ENCODE peak calls at places on chromosomes 6 and 20, in seven cellular contexts. V, A, X, Z, W, D and B are unnamed samples.
A peak's percentile ranks its signal among the peaks of the same experiment; 100 is the strongest.

GRCh38 chr6:34235605-34236422 is 859 bp upstream of the HMGA1 start:
- DNase-seq in X (peak; percentile 80), W (peak; percentile 92), A (no peak), V (peak; percentile 55), Z (peak; percentile 62), D (peak; percentile 95), B (peak; percentile 34)

GRCh38 chr6:106847116-106847515 is 127.4 kb downstream of the CD24 start:
- DNase-seq in Z (no peak), A (no peak), W (no peak), V (no peak), D (no peak), X (no peak), B (no peak)

GRCh38 chr6:126773122-126773805 is 345.2 kb upstream of the RSPO3 start:
- DNase-seq in D (no peak), Z (no peak), W (no peak), A (no peak), V (no peak), X (peak; percentile 27), B (peak; percentile 18)

GRCh38 chr20:52060794-52061714 is 130.5 kb downstream of the ZFP64 start:
- DNase-seq in D (peak; percentile 84), X (peak; percentile 59), Z (no peak), V (no peak), A (no peak), W (no peak), B (peak; percentile 40)

GRCh38 chr6:22668717-22669116 is 99.4 kb downstream of the HDGFL1 start:
- DNase-seq in A (no peak), X (no peak), V (no peak), Z (no peak), W (no peak), D (no peak), B (no peak)

GRCh38 chr20:9409981-9410380 is 104.4 kb upstream of the LAMP5 start:
- DNase-seq in D (peak; percentile 68), W (peak; percentile 94), Z (no peak), X (peak; percentile 39), V (no peak), A (no peak), B (no peak)

GRCh38 chr20:42957014-42957694 is 232.6 kb downstream of the PTPRT start:
- DNase-seq in W (no peak), X (no peak), Z (no peak), A (no peak), V (no peak), D (no peak), B (no peak)

GRCh38 chr6:129936329-129937165 is 75.4 kb upstream of the TMEM244 start:
- DNase-seq in X (peak; percentile 77), Z (no peak), V (no peak), W (peak; percentile 60), A (no peak), D (peak; percentile 77), B (peak; percentile 69)

GRCh38 chr6:142440603-142441293 is 138.9 kb downstream of the ADGRG6 start:
- DNase-seq in A (no peak), V (no peak), W (no peak), Z (no peak), D (no peak), X (no peak), B (no peak)

GRCh38 chr20:36240076-36240475 is 3.8 kb downstream of the AAR2 start:
- DNase-seq in A (no peak), V (no peak), W (no peak), X (no peak), Z (no peak), D (no peak), B (no peak)

GRCh38 chr6:7243188-7243942 is 69.6 kb downstream of the SSR1 start:
- DNase-seq in X (peak; percentile 75), Z (no peak), V (no peak), W (peak; percentile 64), A (no peak), D (peak; percentile 82), B (peak; percentile 65)

GRCh38 chr6:33513213-33513612 is 58.8 kb downstream of the ZBTB9 start:
- DNase-seq in D (no peak), A (no peak), V (no peak), Z (no peak), X (no peak), W (no peak), B (no peak)

GRCh38 chr6:7914991-7915789 is 4.6 kb upstream of the TXNDC5 start:
- DNase-seq in Z (peak; percentile 60), V (no peak), X (peak; percentile 98), A (no peak), W (peak; percentile 37), D (no peak), B (no peak)

GRCh38 chr6:135393289-135393688 is 104.3 kb downstream of the AHI1 start:
- DNase-seq in V (no peak), X (peak; percentile 6), Z (no peak), D (no peak), A (no peak), W (no peak), B (no peak)

GRCh38 chr6:4607026-4607704 is 169.0 kb upstream of the CDYL start:
- DNase-seq in W (peak; percentile 89), X (peak; percentile 63), Z (peak; percentile 29), D (peak; percentile 87), V (no peak), A (no peak), B (peak; percentile 21)

GRCh38 chr6:152941746-152942145 is 41.1 kb downstream of the FBXO5 start:
- DNase-seq in V (no peak), Z (no peak), W (no peak), A (no peak), D (peak; percentile 61), X (no peak), B (no peak)

DNA sequence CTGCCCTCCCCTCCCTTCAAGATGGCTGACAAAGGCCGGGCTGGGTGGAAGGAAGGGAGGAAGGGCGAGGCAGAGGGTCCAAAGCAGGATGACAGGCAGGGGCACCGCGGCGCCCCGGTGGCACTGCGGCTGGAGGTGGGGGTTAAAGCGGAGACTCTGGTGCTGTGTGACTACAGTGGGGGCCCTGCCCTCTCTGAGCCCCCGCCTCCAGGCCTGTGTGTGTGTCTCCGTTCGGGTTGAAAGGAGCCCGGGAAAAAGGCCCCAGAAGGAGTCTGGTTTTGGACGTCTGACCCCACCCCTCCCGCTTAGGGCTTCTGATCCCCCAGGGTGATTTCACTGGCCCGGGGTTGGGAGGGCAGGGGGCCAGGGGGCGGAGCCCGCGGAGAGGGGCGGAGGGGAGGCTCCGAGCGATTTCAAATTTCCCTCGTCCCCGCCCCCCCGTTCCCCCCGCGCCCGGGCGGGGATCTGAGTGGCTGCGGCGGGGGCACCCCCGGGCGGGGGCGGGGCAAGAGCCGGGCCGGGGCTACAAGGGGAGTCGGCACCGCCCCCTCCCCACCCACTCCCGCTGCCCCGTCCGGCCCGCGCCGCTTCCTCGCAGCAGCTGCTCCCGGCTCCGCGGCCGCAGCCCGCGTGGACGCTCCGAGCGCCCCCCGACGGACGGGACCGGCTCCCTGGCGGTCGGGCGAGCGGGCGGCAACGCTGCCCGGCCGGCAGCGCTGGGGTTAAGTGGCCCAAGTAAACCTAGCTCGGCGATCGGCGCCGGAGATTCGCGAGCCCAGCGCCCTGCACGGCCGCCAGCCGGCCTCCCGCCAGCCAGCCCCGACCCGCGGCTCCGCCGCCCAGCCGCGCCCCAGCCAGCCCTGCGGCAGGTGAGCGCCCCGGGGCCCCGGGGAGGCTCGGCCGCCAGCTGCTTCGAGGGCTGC is at the start of gene DNMT3B:
- DNase-seq in X (peak; percentile 81), V (peak; percentile 87), W (peak; percentile 73), A (no peak), D (peak; percentile 88), Z (peak; percentile 82), B (peak; percentile 90)
- H3K27ac ChIP-seq in X (no peak within 1 kb of the TSS), V (peak within 1 kb of the TSS; percentile 55), W (peak within 1 kb of the TSS; percentile 44), A (no peak within 1 kb of the TSS), D (peak within 1 kb of the TSS; percentile 31), Z (peak within 1 kb of the TSS; percentile 42), B (peak within 1 kb of the TSS; percentile 30)

GRCh38 chr6:3159805-3160781 is 2.7 kb upstream of the TUBB2A start:
- DNase-seq in X (peak; percentile 38), W (no peak), V (peak; percentile 89), D (peak; percentile 49), A (no peak), Z (no peak), B (peak; percentile 33)
- H3K27ac ChIP-seq in X (no peak overlapping the region), W (no peak overlapping the region), V (peak overlapping the region; percentile 82), D (no peak overlapping the region), A (peak overlapping the region; percentile 23), Z (peak overlapping the region; percentile 40), B (no peak overlapping the region)

DNA sequence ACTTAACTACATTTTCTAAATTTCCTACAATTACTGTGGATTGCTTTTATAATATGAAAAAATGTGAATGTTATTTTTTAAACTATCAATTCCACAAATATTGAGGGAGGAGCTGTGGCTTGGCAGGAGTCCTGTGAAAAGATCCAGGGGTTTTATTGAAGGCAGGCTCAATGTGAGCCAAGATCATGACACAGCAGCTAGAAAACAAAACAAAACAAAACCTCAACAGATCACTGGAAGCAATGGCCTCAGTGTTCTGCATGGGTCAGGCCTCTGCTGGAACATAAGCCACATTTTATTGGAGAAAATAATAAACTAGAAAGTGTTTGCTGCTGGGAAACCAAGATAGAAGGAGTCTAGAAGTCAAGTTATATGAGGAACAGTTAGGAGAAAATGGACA is 19.4 kb upstream of the RCAN2 start:
- DNase-seq in X (peak; percentile 46), A (no peak), V (no peak), Z (no peak), D (peak; percentile 23), W (no peak), B (peak; percentile 64)
- H3K27ac ChIP-seq in X (no peak overlapping the region), A (peak overlapping the region; percentile 81), V (peak overlapping the region; percentile 43), Z (peak overlapping the region; percentile 80), D (no peak overlapping the region), W (no peak overlapping the region), B (peak overlapping the region; percentile 71)

GRCh38 chr6:36235309-36235708 is 34.6 kb upstream of the PNPLA1 start:
- DNase-seq in Z (no peak), X (no peak), A (no peak), W (no peak), V (no peak), D (no peak), B (peak; percentile 40)

GRCh38 chr6:36239710-36240256 is 30.1 kb upstream of the PNPLA1 start:
- DNase-seq in Z (no peak), V (no peak), D (no peak), A (no peak), X (no peak), W (no peak), B (no peak)

GRCh38 chr6:36230376-36230775 is 33.8 kb downstream of the BRPF3 start:
- DNase-seq in A (no peak), D (no peak), Z (no peak), V (no peak), W (no peak), X (no peak), B (no peak)

GRCh38 chr6:36232172-36232571 is 35.6 kb downstream of the BRPF3 start:
- DNase-seq in A (no peak), V (no peak), W (no peak), D (no peak), Z (no peak), X (no peak), B (no peak)

DNA sequence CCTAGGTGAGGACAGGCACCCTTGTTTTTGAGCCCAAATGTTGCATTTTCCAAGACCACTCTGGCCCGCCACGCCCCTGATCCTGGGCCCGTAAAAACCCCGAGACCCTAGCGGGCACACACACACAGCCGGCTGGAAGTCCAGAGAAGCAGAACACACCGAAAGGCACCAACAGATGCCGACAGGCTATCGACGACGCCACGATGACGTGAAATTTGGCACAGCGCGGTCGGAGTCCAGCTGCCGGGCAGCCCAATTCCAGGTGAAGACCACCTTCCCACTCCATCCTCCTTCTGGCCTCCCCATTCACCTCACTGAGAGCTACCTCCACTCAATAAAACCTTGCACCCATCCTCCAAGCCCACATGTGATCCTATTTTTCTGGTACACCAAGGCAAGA is 34.0 kb upstream of the PNPLA1 start:
- DNase-seq in A (no peak), W (no peak), V (no peak), D (no peak), Z (no peak), X (no peak), B (no peak)
- H3K27ac ChIP-seq in A (no peak overlapping the region), W (no peak overlapping the region), V (no peak overlapping the region), D (no peak overlapping the region), Z (no peak overlapping the region), X (no peak overlapping the region), B (no peak overlapping the region)